ENCODE peak calls at places on chromosomes 11 and 22, in five cellular contexts. X is A549, G is GM12878, B is K562, T is HEK293T. N is an unnamed sample.

GRCh38 chr11:69166186-69167115 is 10.7 kb downstream of the SMIM38 start:
- DNase-seq in X (peak), G (peak), B (peak), T (peak), N (peak)

GRCh38 chr11:47398011-47398410 is 10.4 kb upstream of the SLC39A13 start:
- DNase-seq in X (no peak), G (no peak), B (no peak), T (no peak), N (no peak)

GRCh38 chr11:8033791-8034585 is 46.9 kb downstream of the EIF3F start:
- DNase-seq in X (no peak), G (no peak), B (no peak), T (no peak), N (no peak)

GRCh38 chr11:112658521-112658920 is 302.7 kb upstream of the NCAM1 start:
- DNase-seq in X (no peak), G (no peak), B (no peak), T (no peak), N (no peak)

GRCh38 chr22:44584256-44584902 is 86.3 kb upstream of the RTL6 start:
- DNase-seq in X (no peak), G (no peak), B (no peak), T (no peak), N (no peak)

GRCh38 chr11:1336836-1337646 is 27.6 kb upstream of the TOLLIP start:
- DNase-seq in X (no peak), G (no peak), B (no peak), T (no peak), N (no peak)

GRCh38 chr22:17874231-17874630 is 100.0 kb upstream of the BID start:
- DNase-seq in X (no peak), G (no peak), B (no peak), T (no peak), N (no peak)

GRCh38 chr11:121426476-121427454 is 25.3 kb upstream of the SORL1 start:
- DNase-seq in X (peak), G (no peak), B (peak), T (peak), N (no peak)

GRCh38 chr11:43282607-43283440 is 29.0 kb upstream of the API5 start:
- DNase-seq in X (peak), G (no peak), B (peak), T (peak), N (peak)

GRCh38 chr11:22730319-22730718 is 63.9 kb downstream of the GAS2 start:
- DNase-seq in X (no peak), G (no peak), B (no peak), T (no peak), N (peak)
- TF ChIP-seq BHLHE40 in X (no peak), G (no peak), B (no peak), T (no peak), N (no peak)

DNA sequence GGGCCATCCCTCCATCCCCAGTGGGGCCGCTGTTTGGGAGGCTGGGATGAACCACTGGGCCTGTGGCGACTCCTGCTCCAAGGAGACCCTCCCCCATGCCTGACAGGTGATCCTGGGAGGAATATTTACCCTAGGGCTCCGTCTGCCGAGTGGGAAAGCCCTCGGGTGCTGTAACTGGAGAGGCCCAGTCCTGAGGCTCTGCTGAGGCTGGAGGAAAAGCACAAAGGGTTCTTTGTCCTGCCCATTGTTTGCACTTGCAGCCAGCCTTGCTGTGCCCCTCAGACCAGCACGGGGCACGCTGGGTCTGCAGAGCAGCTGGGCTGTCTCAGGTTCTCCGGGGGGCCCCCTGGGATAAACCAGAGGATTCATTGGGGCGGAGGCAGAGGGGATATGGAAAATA is 321.1 kb downstream of the MN1 start:
- DNase-seq in X (no peak), G (no peak), B (no peak), T (no peak), N (peak)
- TF ChIP-seq BHLHE40 in X (no peak), G (no peak), B (no peak), T (no peak), N (no peak)

GRCh38 chr11:3638513-3638912 is 3.3 kb downstream of the ART5 start:
- DNase-seq in X (no peak), G (no peak), B (no peak), T (no peak), N (no peak)
- TF ChIP-seq BHLHE40 in X (no peak), G (no peak), B (no peak), T (no peak), N (no peak)

DNA sequence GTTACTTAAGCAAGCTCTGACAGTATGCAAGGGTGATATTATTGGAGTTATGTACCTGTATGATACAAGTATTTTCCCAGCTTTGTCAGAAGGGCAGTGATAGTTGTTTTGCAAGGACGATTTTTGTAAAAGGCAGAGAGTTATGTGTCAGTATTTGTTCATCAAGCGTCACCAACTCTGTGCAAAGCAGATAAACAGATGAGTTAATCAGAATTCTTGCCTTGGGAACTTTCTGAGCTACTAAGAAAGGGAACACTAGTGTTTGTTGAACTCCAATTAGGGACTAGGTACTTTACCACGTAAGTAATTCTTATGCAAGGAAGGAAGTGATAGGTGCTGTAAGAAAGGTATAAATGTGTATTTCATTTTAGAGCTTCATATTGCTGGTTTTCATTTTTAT is 1.5 kb downstream of the USP47 start:
- DNase-seq in X (peak), G (no peak), B (no peak), T (no peak), N (peak)
- TF ChIP-seq BHLHE40 in X (no peak), G (no peak), B (no peak), T (no peak), N (no peak)